ENCODE peak calls at places on chromosomes 13 and 19, in eight cellular contexts. Y is activated CD8-positive, alpha-beta T cell treated with anti-CD3 and anti-CD28 coated beads for 36 hours; D is endothelial cell; L is tibial artery; Z is HFFc6; N is pancreas; P is CD8-positive, alpha-beta T cell; B is uterus. M is an unnamed sample.
A peak's percentile ranks its signal among the peaks of the same experiment; 100 is the strongest.

GRCh38 chr19:9850235-9850959 is 15.3 kb downstream of the PIN1 start:
- DNase-seq in P (no peak), L (no peak), Z (no peak), D (no peak), N (no peak), Y (no peak), B (no peak), M (no peak)

GRCh38 chr19:45075215-45076028 is 856 bp downstream of the ZNF296 start:
- DNase-seq in P (peak; percentile 34), Z (peak; percentile 34), L (peak; percentile 88), Y (peak; percentile 60), D (no peak), N (peak; percentile 42), B (no peak), M (peak; percentile 98)

GRCh38 chr13:98648141-98648540 is 71.2 kb upstream of the STK24 start:
- DNase-seq in P (no peak), N (no peak), Y (no peak), Z (no peak), D (no peak), B (no peak), L (no peak), M (no peak)

GRCh38 chr19:39167461-39168257 is 29.1 kb upstream of the NCCRP1 start:
- DNase-seq in P (no peak), Y (no peak), D (no peak), N (peak; percentile 70), B (no peak), L (no peak), Z (no peak), M (no peak)

GRCh38 chr13:22451345-22451744 is 729.4 kb upstream of the SGCG start:
- DNase-seq in P (no peak), N (peak; percentile 11), Y (no peak), D (no peak), B (no peak), Z (no peak), L (no peak), M (no peak)

GRCh38 chr13:45167611-45168554 is 33.0 kb downstream of the KCTD4 start:
- DNase-seq in P (no peak), B (no peak), D (no peak), N (peak; percentile 83), Z (no peak), Y (no peak), L (no peak), M (no peak)

GRCh38 chr13:89627991-89628390 is 1719.5 kb upstream of the MIR17HG start:
- DNase-seq in B (no peak), Y (no peak), P (no peak), N (no peak), Z (no peak), D (no peak), L (no peak), M (no peak)

GRCh38 chr19:6259312-6259861 is 20.4 kb downstream of the MLLT1 start:
- DNase-seq in L (peak; percentile 65), Y (no peak), D (no peak), N (no peak), P (no peak), B (no peak), Z (no peak), M (no peak)

GRCh38 chr13:51907040-51907732 is 45.4 kb downstream of the CCDC70 start:
- DNase-seq in D (no peak), P (no peak), L (no peak), N (no peak), Z (no peak), Y (no peak), B (no peak), M (no peak)

GRCh38 chr19:17933414-17934129 is 757 bp downstream of the CCDC124 start:
- DNase-seq in L (no peak), P (no peak), Y (no peak), B (no peak), Z (peak; percentile 60), N (no peak), D (no peak), M (peak; percentile 16)

GRCh38 chr19:3969435-3970312 is 1.2 kb downstream of the DAPK3 start:
- DNase-seq in Y (no peak), D (peak; percentile 51), B (no peak), P (no peak), L (peak; percentile 82), Z (peak; percentile 83), N (peak; percentile 43), M (no peak)

GRCh38 chr19:3964256-3965194 is 6.4 kb downstream of the DAPK3 start:
- DNase-seq in Z (no peak), B (no peak), P (no peak), D (no peak), N (no peak), L (no peak), Y (no peak), M (no peak)

GRCh38 chr19:3968556-3969434 is 2.1 kb downstream of the DAPK3 start:
- DNase-seq in Z (peak; percentile 99), P (no peak), Y (no peak), B (peak; percentile 90), L (peak; percentile 98), D (peak; percentile 90), N (peak; percentile 82), M (no peak)

GRCh38 chr19:3963458-3964255 is 7.2 kb downstream of the DAPK3 start:
- DNase-seq in D (no peak), Z (no peak), B (no peak), L (no peak), P (no peak), N (no peak), Y (no peak), M (no peak)

GRCh38 chr19:3966051-3967017 is 4.6 kb downstream of the DAPK3 start:
- DNase-seq in P (no peak), Z (no peak), L (no peak), N (peak; percentile 74), B (no peak), Y (no peak), D (no peak), M (no peak)
- TF ChIP-seq CTCF in P (no peak), Z (no peak), L (no peak), N (no peak), B (no peak), Y (no peak), D (no peak), M (no peak)

GRCh38 chr19:42376177-42376555 is 13.9 kb downstream of the CNFN start:
- DNase-seq in D (no peak), L (no peak), Z (no peak), N (no peak), B (no peak), P (no peak), Y (no peak), M (no peak)

GRCh38 chr19:42378225-42378929 is 11.7 kb downstream of the CNFN start:
- DNase-seq in Y (peak; percentile 37), L (no peak), D (no peak), N (no peak), B (no peak), P (no peak), Z (no peak), M (no peak)

GRCh38 chr19:42380155-42380554 is 9.9 kb downstream of the CNFN start:
- DNase-seq in P (no peak), Z (no peak), L (no peak), B (no peak), D (no peak), N (no peak), Y (no peak), M (no peak)

GRCh38 chr19:42374826-42375376 is 15.2 kb downstream of the CNFN start:
- DNase-seq in N (no peak), P (no peak), Y (no peak), D (no peak), B (no peak), L (no peak), Z (no peak), M (no peak)

GRCh38 chr19:42375415-42376176 is 14.5 kb downstream of the CNFN start:
- DNase-seq in B (no peak), D (no peak), L (no peak), Z (no peak), N (no peak), Y (no peak), P (no peak), M (no peak)
- TF ChIP-seq CTCF in B (no peak), D (no peak), L (no peak), Z (no peak), N (no peak), Y (no peak), P (no peak), M (no peak)

GRCh38 chr13:35211949-35212348 is 264.5 kb downstream of the MAB21L1 start:
- DNase-seq in L (no peak), Y (no peak), D (no peak), P (no peak), Z (no peak), N (no peak), B (no peak), M (no peak)

GRCh38 chr13:35208587-35208986 is 266.5 kb downstream of the NBEA start:
- DNase-seq in D (no peak), B (no peak), L (no peak), Z (no peak), N (no peak), Y (no peak), P (no peak), M (no peak)

GRCh38 chr13:35213911-35214310 is 262.6 kb downstream of the MAB21L1 start:
- DNase-seq in P (no peak), Z (no peak), D (no peak), B (no peak), L (no peak), N (no peak), Y (no peak), M (no peak)

DNA sequence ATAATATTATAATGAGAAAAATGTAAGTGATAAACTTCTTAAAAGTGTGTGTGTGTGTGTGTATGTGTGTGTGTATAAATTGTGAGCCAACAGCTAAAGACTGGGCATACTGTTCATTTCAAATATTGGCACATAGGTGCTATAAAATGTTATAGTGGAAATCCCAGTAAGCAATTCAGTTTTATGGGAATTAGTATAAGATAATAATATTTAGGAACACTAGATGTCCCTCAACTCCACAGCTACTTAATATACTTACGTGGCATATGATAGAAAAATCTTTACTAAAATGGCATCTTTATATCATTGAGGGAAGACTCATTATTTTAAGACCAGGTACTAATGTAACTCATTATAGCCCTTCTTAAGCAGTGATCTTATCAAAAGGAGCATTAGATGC is 266.3 kb downstream of the MAB21L1 start:
- DNase-seq in L (no peak), N (no peak), P (no peak), D (no peak), Y (no peak), Z (no peak), B (no peak), M (no peak)
- TF ChIP-seq CTCF in L (no peak), N (no peak), P (no peak), D (no peak), Y (no peak), Z (peak; percentile 52), B (no peak), M (no peak)

GRCh38 chr13:79874396-79875360 is 393.7 kb downstream of the NDFIP2 start:
- DNase-seq in Y (peak; percentile 4), D (no peak), Z (no peak), N (no peak), L (no peak), B (no peak), P (no peak), M (no peak)
- TF ChIP-seq CTCF in Y (no peak), D (no peak), Z (peak; percentile 17), N (no peak), L (no peak), B (no peak), P (no peak), M (no peak)

M was measured in GM20000.